ENCODE peak calls at places on chromosomes 16 and 17, in four cellular contexts. One of them, this sample, is unnamed.

GRCh38 chr16:10752843-10753523 is 9.3 kb downstream of the NUBP1 start:
- DNase-seq in H9: no peak
- DNase-seq in mesendoderm: no peak
- DNase-seq in H1: no peak
- DNase-seq in this sample: no peak

GRCh38 chr16:50394215-50394802 is 25.5 kb upstream of the BRD7 start:
- DNase-seq in mesendoderm: no peak
- DNase-seq in H9: no peak
- DNase-seq in H1: peak; percentile 38
- DNase-seq in this sample: no peak

GRCh38 chr16:9260665-9261064 is 169.2 kb downstream of the HAPSTR1 start:
- DNase-seq in H1: no peak
- DNase-seq in H9: no peak
- DNase-seq in mesendoderm: no peak
- DNase-seq in this sample: no peak

GRCh38 chr16:4081577-4082021 is 34.6 kb downstream of the ADCY9 start:
- DNase-seq in H1: no peak
- DNase-seq in H9: no peak
- DNase-seq in mesendoderm: no peak
- DNase-seq in this sample: peak; percentile 49

GRCh38 chr17:30858556-30859250 is 26.9 kb downstream of the ATAD5 start:
- DNase-seq in H1: no peak
- DNase-seq in mesendoderm: no peak
- DNase-seq in H9: no peak
- DNase-seq in this sample: peak; percentile 1

GRCh38 chr17:36534117-36534880 is at the start of gene MYO19:
- DNase-seq in mesendoderm: peak; percentile 92
- DNase-seq in H1: peak; percentile 86
- DNase-seq in H9: peak; percentile 89
- DNase-seq in this sample: peak; percentile 44

GRCh38 chr17:40560592-40561293 is 4.5 kb downstream of the CCR7 start:
- DNase-seq in mesendoderm: no peak
- DNase-seq in H9: no peak
- DNase-seq in H1: no peak
- DNase-seq in this sample: peak; percentile 57

GRCh38 chr16:30602595-30603277 is 7.5 kb downstream of the ZNF689 start:
- DNase-seq in mesendoderm: no peak
- DNase-seq in H9: no peak
- DNase-seq in H1: no peak
- DNase-seq in this sample: peak; percentile 37

GRCh38 chr16:87465306-87465705 is 27.5 kb downstream of the ZCCHC14 start:
- DNase-seq in mesendoderm: no peak
- DNase-seq in H1: no peak
- DNase-seq in H9: no peak
- DNase-seq in this sample: peak; percentile 82

GRCh38 chr16:28986492-28986891 is 1.6 kb downstream of the LAT start:
- DNase-seq in H9: no peak
- DNase-seq in H1: no peak
- DNase-seq in mesendoderm: no peak
- DNase-seq in this sample: no peak

GRCh38 chr16:22789281-22789945 is 24.5 kb upstream of the HS3ST2 start:
- DNase-seq in H9: no peak
- DNase-seq in mesendoderm: peak; percentile 51
- DNase-seq in H1: no peak
- DNase-seq in this sample: no peak

GRCh38 chr17:1060991-1061390 is 64.1 kb downstream of the TIMM22 start:
- DNase-seq in mesendoderm: no peak
- DNase-seq in H9: no peak
- DNase-seq in H1: no peak
- DNase-seq in this sample: peak; percentile 99

GRCh38 chr17:34930283-34930682 is 31.0 kb downstream of the CCT6B start:
- DNase-seq in mesendoderm: no peak
- DNase-seq in H9: no peak
- DNase-seq in H1: no peak
- DNase-seq in this sample: no peak

GRCh38 chr17:73647331-73647730 is 3.1 kb upstream of the SDK2 start:
- DNase-seq in mesendoderm: no peak
- DNase-seq in H9: no peak
- DNase-seq in H1: no peak
- DNase-seq in this sample: no peak

GRCh38 chr17:61366715-61367413 is 32.8 kb upstream of the TBX2 start:
- DNase-seq in H9: no peak
- DNase-seq in H1: no peak
- DNase-seq in mesendoderm: peak; percentile 40
- DNase-seq in this sample: no peak

GRCh38 chr16:84228321-84228838 is 11.4 kb downstream of the KCNG4 start:
- DNase-seq in H1: peak; percentile 66
- DNase-seq in H9: peak; percentile 83
- DNase-seq in mesendoderm: peak; percentile 91
- DNase-seq in this sample: peak; percentile 89

GRCh38 chr17:40329981-40330794 is 21.2 kb downstream of the RARA start:
- DNase-seq in mesendoderm: no peak
- DNase-seq in H1: no peak
- DNase-seq in H9: no peak
- DNase-seq in this sample: no peak

GRCh38 chr16:50166511-50167500 is 13.7 kb downstream of the TENT4B start:
- DNase-seq in H9: no peak
- DNase-seq in H1: no peak
- DNase-seq in mesendoderm: no peak
- DNase-seq in this sample: no peak

GRCh38 chr17:50571681-50572080 is 11.2 kb downstream of the CACNA1G start:
- DNase-seq in H9: no peak
- DNase-seq in H1: no peak
- DNase-seq in mesendoderm: no peak
- DNase-seq in this sample: no peak

GRCh38 chr17:50575581-50576210 is 15.2 kb downstream of the CACNA1G start:
- DNase-seq in H9: peak; percentile 68
- DNase-seq in H1: peak; percentile 73
- DNase-seq in mesendoderm: no peak
- DNase-seq in this sample: no peak

GRCh38 chr17:50576864-50577263 is 16.3 kb downstream of the CACNA1G start:
- DNase-seq in H9: no peak
- DNase-seq in mesendoderm: no peak
- DNase-seq in H1: no peak
- DNase-seq in this sample: no peak

GRCh38 chr17:50572541-50572940 is 12.0 kb downstream of the CACNA1G start:
- DNase-seq in H1: no peak
- DNase-seq in mesendoderm: no peak
- DNase-seq in H9: no peak
- DNase-seq in this sample: no peak

GRCh38 chr17:50573866-50574571 is 13.5 kb downstream of the CACNA1G start:
- DNase-seq in mesendoderm: no peak
- DNase-seq in H1: no peak
- DNase-seq in H9: no peak
- DNase-seq in this sample: no peak
- H4K5ac ChIP-seq in mesendoderm: no peak overlapping the region
- H4K5ac ChIP-seq in H1: no peak overlapping the region
- H4K5ac ChIP-seq in H9: no peak overlapping the region
- H4K5ac ChIP-seq in this sample: no peak overlapping the region

GRCh38 chr17:45262516-45263476 is 902 bp upstream of the SPATA32 start:
- DNase-seq in H9: peak; percentile 36
- DNase-seq in H1: peak; percentile 57
- DNase-seq in mesendoderm: no peak
- DNase-seq in this sample: peak; percentile 73

GRCh38 chr17:45264430-45264829 is 2.5 kb upstream of the SPATA32 start:
- DNase-seq in H1: no peak
- DNase-seq in mesendoderm: no peak
- DNase-seq in H9: no peak
- DNase-seq in this sample: no peak

GRCh38 chr17:45263477-45263860 is 1.6 kb upstream of the SPATA32 start:
- DNase-seq in mesendoderm: no peak
- DNase-seq in H1: no peak
- DNase-seq in H9: peak; percentile 28
- DNase-seq in this sample: no peak

GRCh38 chr17:45260204-45260783 is 1.6 kb downstream of the SPATA32 start:
- DNase-seq in H9: no peak
- DNase-seq in H1: no peak
- DNase-seq in mesendoderm: no peak
- DNase-seq in this sample: no peak

DNA sequence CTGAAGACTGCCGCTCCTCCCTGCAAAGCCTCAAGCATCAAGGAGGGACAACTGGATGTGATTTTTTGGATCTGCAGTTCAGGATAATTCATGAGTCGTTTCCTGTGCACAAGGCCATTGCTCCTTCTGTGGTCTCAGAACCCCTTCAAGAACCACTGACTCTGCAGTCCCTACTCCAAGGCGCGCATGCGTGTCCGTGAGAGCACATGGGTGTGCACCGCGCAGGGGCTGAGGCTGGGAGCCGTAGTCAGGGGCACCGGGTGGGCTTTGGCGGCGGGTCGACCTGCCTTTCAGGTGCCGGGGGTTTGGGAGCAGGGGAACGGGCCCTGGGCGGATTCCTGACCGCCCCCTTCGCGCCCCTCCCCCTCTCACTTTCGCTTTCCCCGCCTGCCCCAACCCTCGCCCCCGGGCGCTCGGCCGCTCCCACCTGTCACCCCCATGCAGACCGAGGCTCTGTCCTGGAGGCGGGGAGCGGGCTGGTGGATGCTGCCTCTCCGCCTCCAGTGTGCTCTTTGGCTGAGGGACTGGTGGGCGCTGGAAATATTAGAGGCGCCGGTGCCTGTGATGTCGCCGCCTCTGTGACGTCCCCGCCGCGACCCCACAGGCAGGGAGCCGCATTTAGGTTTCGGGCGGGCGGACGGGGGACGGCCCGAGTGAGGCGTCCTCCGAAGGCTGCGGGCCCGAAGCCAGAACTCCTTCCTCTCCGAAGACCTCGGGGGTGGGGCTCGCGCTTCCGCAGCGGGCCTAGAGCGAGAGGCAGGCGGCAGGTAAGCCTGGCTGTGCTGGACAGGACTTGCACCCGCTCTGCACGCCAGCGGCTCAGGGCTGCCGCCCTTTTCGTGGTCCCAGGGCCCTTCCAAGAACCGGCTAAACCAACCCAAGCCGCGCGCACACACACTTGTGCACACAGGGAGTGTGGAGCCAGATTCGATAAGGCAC is at the start of gene SPATA32:
- DNase-seq in mesendoderm: peak; percentile 75
- DNase-seq in H1: peak; percentile 83
- DNase-seq in H9: peak; percentile 82
- DNase-seq in this sample: peak; percentile 29
- H4K5ac ChIP-seq in mesendoderm: no peak within 1 kb of the TSS
- H4K5ac ChIP-seq in H1: no peak within 1 kb of the TSS
- H4K5ac ChIP-seq in H9: no peak within 1 kb of the TSS
- H4K5ac ChIP-seq in this sample: peak within 1 kb of the TSS; percentile 40

GRCh38 chr17:81996757-81997441 is 19.5 kb downstream of the ASPSCR1 start:
- DNase-seq in H1: no peak
- DNase-seq in H9: no peak
- DNase-seq in mesendoderm: no peak
- DNase-seq in this sample: no peak

GRCh38 chr17:81994593-81995462 is 17.4 kb downstream of the ASPSCR1 start:
- DNase-seq in mesendoderm: no peak
- DNase-seq in H1: peak; percentile 46
- DNase-seq in H9: no peak
- DNase-seq in this sample: no peak

GRCh38 chr17:81998222-81998621 is 20.8 kb downstream of the ASPSCR1 start:
- DNase-seq in mesendoderm: no peak
- DNase-seq in H9: no peak
- DNase-seq in H1: no peak
- DNase-seq in this sample: no peak

GRCh38 chr17:81995463-81996231 is 18.2 kb downstream of the ASPSCR1 start:
- DNase-seq in mesendoderm: no peak
- DNase-seq in H9: peak; percentile 79
- DNase-seq in H1: peak; percentile 63
- DNase-seq in this sample: no peak

GRCh38 chr17:81996232-81996756 is 18.9 kb downstream of the ASPSCR1 start:
- DNase-seq in H9: no peak
- DNase-seq in H1: no peak
- DNase-seq in mesendoderm: no peak
- DNase-seq in this sample: no peak
- H4K5ac ChIP-seq in H9: no peak overlapping the region
- H4K5ac ChIP-seq in H1: no peak overlapping the region
- H4K5ac ChIP-seq in mesendoderm: no peak overlapping the region
- H4K5ac ChIP-seq in this sample: no peak overlapping the region

DNA sequence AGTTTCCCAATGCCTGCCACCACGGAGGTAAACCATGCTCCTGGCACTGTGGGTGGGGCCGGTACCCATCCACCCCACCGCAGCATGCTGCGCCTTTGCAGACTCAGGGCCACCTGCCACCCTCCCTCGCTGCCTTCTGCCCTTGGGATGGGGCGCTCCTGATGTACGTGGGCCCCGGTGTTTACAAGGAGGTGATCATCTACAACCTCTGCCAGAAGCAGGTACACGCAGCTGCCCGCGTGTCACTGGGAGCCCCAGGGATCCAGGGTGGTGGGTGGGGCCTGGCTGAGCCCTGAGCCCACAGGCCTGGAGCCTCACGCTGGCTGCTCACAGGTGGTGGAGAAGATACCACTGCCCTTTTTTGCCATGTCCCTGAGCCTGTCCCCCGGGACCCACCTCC is 1.4 kb upstream of the RHOT2 start:
- DNase-seq in mesendoderm: no peak
- DNase-seq in H9: no peak
- DNase-seq in H1: no peak
- DNase-seq in this sample: no peak
- H4K5ac ChIP-seq in mesendoderm: no peak overlapping the region
- H4K5ac ChIP-seq in H9: no peak overlapping the region
- H4K5ac ChIP-seq in H1: no peak overlapping the region
- H4K5ac ChIP-seq in this sample: no peak overlapping the region

GRCh38 chr17:55763856-55764255 is 13.0 kb downstream of the PCTP start:
- DNase-seq in H1: no peak
- DNase-seq in mesendoderm: no peak
- DNase-seq in H9: no peak
- DNase-seq in this sample: no peak
- H4K5ac ChIP-seq in H1: no peak overlapping the region
- H4K5ac ChIP-seq in mesendoderm: no peak overlapping the region
- H4K5ac ChIP-seq in H9: no peak overlapping the region
- H4K5ac ChIP-seq in this sample: no peak overlapping the region

GRCh38 chr17:57532966-57533365 is 212.1 kb downstream of the CCDC182 start:
- DNase-seq in mesendoderm: no peak
- DNase-seq in H9: no peak
- DNase-seq in H1: no peak
- DNase-seq in this sample: no peak

GRCh38 chr17:57531078-57531477 is 214.0 kb downstream of the CCDC182 start:
- DNase-seq in H9: no peak
- DNase-seq in H1: no peak
- DNase-seq in mesendoderm: no peak
- DNase-seq in this sample: no peak

GRCh38 chr17:57533684-57534305 is 211.3 kb downstream of the CCDC182 start:
- DNase-seq in H9: no peak
- DNase-seq in mesendoderm: no peak
- DNase-seq in H1: no peak
- DNase-seq in this sample: no peak

GRCh38 chr17:57531648-57532486 is 213.2 kb downstream of the CCDC182 start:
- DNase-seq in H1: no peak
- DNase-seq in H9: no peak
- DNase-seq in mesendoderm: no peak
- DNase-seq in this sample: no peak

GRCh38 chr17:57532556-57532955 is 212.5 kb downstream of the CCDC182 start:
- DNase-seq in mesendoderm: no peak
- DNase-seq in H9: no peak
- DNase-seq in H1: no peak
- DNase-seq in this sample: no peak
- H4K5ac ChIP-seq in mesendoderm: no peak overlapping the region
- H4K5ac ChIP-seq in H9: no peak overlapping the region
- H4K5ac ChIP-seq in H1: no peak overlapping the region
- H4K5ac ChIP-seq in this sample: no peak overlapping the region

This sample was measured in IMR-90.